ENCODE peak calls at places on chromosomes 6 and 20, in six cellular contexts. H, S, Q, B, U and E are unnamed samples.
A peak's percentile ranks its signal among the peaks of the same experiment; 100 is the strongest.

GRCh38 chr20:47706345-47706744 is 78.9 kb downstream of the SULF2 start:
- DNase-seq in U (no peak), B (no peak), H (no peak), Q (no peak), S (no peak), E (no peak)

GRCh38 chr6:152380993-152381898 is 255.9 kb downstream of the SYNE1 start:
- DNase-seq in S (peak; percentile 96), U (peak; percentile 99), B (peak; percentile 91), H (peak; percentile 55), Q (peak; percentile 63), E (no peak)

GRCh38 chr6:56101141-56101553 is 146.2 kb downstream of the COL21A1 start:
- DNase-seq in B (peak; percentile 94), U (peak; percentile 93), S (peak; percentile 92), H (no peak), Q (no peak), E (no peak)

GRCh38 chr6:168371989-168372711 is 52.6 kb upstream of the DACT2 start:
- DNase-seq in H (no peak), Q (no peak), S (no peak), U (no peak), B (no peak), E (no peak)

GRCh38 chr6:143276436-143276835 is 174.1 kb downstream of the ADAT2 start:
- DNase-seq in B (no peak), S (no peak), Q (no peak), H (no peak), U (no peak), E (no peak)

GRCh38 chr20:24933266-24933908 is 15.7 kb upstream of the CST7 start:
- DNase-seq in S (no peak), B (no peak), U (no peak), Q (peak; percentile 5), H (no peak), E (no peak)

GRCh38 chr6:163579880-163580295 is 165.4 kb downstream of the QKI start:
- DNase-seq in S (no peak), U (no peak), H (no peak), B (no peak), Q (no peak), E (no peak)

GRCh38 chr6:159908535-159908934 is 17.7 kb downstream of the MAS1 start:
- DNase-seq in Q (no peak), B (peak; percentile 70), H (no peak), S (peak; percentile 20), U (no peak), E (no peak)

GRCh38 chr20:32227744-32228688 is 20.3 kb downstream of the POFUT1 start:
- DNase-seq in Q (no peak), S (peak; percentile 59), H (no peak), U (no peak), B (peak; percentile 23), E (no peak)

GRCh38 chr6:105803439-105803838 is 282.7 kb upstream of the PRDM1 start:
- DNase-seq in S (no peak), B (no peak), Q (no peak), H (no peak), U (peak; percentile 13), E (no peak)

GRCh38 chr6:28985396-28986164 is 19.5 kb downstream of the ZNF311 start:
- DNase-seq in Q (peak; percentile 92), U (peak; percentile 97), B (peak; percentile 96), H (peak; percentile 79), S (peak; percentile 99), E (peak; percentile 82)

GRCh38 chr20:35601021-35601973 is 14.3 kb upstream of the SPAG4 start:
- DNase-seq in B (no peak), Q (peak; percentile 68), S (peak; percentile 79), H (peak; percentile 85), U (peak; percentile 25), E (no peak)

GRCh38 chr6:39029156-39030011 is 19.2 kb upstream of the GLP1R start:
- DNase-seq in S (peak; percentile 7), U (no peak), H (no peak), Q (no peak), B (no peak), E (no peak)

GRCh38 chr6:43494766-43495165 is 15.4 kb downstream of the LRRC73 start:
- DNase-seq in Q (no peak), S (no peak), U (no peak), B (no peak), H (no peak), E (no peak)

GRCh38 chr6:33692760-33693158 is 18.7 kb downstream of the UQCC2 start:
- DNase-seq in B (no peak), U (peak; percentile 89), H (peak; percentile 56), S (peak; percentile 38), Q (no peak), E (no peak)

GRCh38 chr20:50913976-50914375 is 17.3 kb downstream of the ADNP start:
- DNase-seq in S (peak; percentile 62), H (no peak), U (peak; percentile 70), Q (no peak), B (no peak), E (no peak)

GRCh38 chr20:45423700-45424099 is 7.8 kb downstream of the PIGT start:
- DNase-seq in S (no peak), B (no peak), Q (no peak), H (no peak), U (no peak), E (no peak)

GRCh38 chr6:46331461-46331860 is 159.8 kb downstream of the RCAN2 start:
- DNase-seq in U (no peak), S (no peak), H (no peak), Q (no peak), B (no peak), E (no peak)

GRCh38 chr6:152184573-152185157 is 377.2 kb downstream of the ESR1 start:
- DNase-seq in H (no peak), S (no peak), U (no peak), Q (no peak), B (no peak), E (no peak)

GRCh38 chr20:54051019-54051418 is 19.4 kb downstream of the BCAS1 start:
- DNase-seq in U (no peak), Q (no peak), H (no peak), S (no peak), B (no peak), E (no peak)

GRCh38 chr6:161694995-161695394 is 421.1 kb upstream of the AGPAT4 start:
- DNase-seq in S (peak; percentile 48), U (no peak), H (no peak), B (no peak), Q (no peak), E (no peak)

DNA sequence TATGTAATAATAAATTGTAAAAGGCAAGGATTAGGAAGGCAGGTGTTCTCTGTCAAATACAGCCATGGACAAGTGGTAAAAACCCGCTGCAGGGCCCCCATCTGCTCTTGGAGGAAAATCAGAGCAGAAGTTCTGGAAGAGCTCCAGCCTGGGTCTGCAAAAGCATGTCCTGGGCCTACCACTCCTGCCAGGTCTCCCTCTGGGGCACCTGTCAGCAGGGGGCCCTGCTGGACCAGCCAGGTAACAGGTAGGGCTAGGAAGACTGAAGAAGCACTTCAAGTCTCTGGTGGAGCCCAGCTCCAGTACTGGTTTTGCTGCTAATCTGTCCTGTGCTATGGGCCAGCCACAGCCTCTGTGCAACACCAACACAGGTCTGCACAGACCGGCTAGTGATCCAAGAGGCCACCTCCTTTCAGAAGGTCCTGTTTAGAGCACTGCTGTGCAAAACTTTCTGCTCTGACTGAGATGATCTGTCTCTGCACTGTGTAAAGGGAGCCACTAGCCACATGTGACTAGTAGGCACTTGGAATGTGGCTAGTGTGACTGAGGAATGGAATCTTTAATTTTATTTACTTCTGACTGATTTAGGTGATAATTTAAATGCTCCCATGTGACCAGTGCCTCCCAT is 30.2 kb downstream of the RRBP1 start:
- DNase-seq in U (no peak), B (no peak), H (no peak), Q (no peak), S (no peak), E (no peak)
- TF ChIP-seq CTCF in U (no peak), B (no peak), H (peak; percentile 12), Q (no peak), S (no peak), E (no peak)

GRCh38 chr6:36130672-36131516 is 581 bp downstream of the MAPK13 start:
- DNase-seq in H (peak; percentile 69), S (peak; percentile 36), U (no peak), B (no peak), Q (no peak), E (no peak)
- TF ChIP-seq CTCF in H (peak; percentile 4), S (no peak), U (peak; percentile 33), B (no peak), Q (peak; percentile 12), E (no peak)

DNA sequence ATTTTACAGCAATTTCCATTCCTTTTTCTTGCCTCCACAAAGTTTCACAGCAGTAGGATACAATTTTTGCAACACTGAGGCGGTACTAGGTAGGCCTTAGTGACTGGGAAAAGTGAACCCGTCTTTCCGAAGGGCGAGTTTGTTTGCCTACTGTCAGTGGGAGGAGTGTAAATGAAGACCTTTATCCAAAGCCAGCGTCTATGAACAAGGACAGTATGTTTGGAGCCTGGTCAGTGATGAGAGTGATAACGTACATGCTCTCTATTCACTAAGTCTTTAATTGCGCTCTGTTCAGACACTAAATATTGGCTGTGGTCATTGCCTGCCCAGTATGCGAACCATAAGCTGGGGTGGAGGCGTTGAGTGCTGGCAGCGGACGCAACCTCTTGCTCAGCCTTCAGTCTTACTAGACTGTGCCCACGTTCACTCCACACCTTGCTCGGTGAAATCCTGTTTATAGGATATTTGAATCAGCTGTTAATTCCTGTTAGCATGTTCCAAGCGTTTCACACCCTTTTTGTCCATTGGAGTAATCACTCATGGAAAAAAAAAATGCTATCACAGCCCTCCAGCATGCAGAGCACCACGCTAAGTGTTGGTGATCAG is 145.5 kb downstream of the TMEM242 start:
- DNase-seq in S (no peak), U (no peak), H (no peak), Q (no peak), B (no peak), E (no peak)
- TF ChIP-seq CTCF in S (no peak), U (no peak), H (no peak), Q (no peak), B (no peak), E (no peak)

GRCh38 chr20:9099372-9099771 is 30.5 kb downstream of the PLCB4 start:
- DNase-seq in H (no peak), U (no peak), Q (no peak), B (no peak), S (no peak), E (no peak)
- TF ChIP-seq CTCF in H (no peak), U (peak; percentile 19), Q (no peak), B (no peak), S (no peak), E (no peak)

GRCh38 chr6:166435574-166435973 is 52.8 kb upstream of the MPC1 start:
- DNase-seq in S (no peak), Q (no peak), H (no peak), B (no peak), U (no peak), E (no peak)
- TF ChIP-seq CTCF in S (no peak), Q (no peak), H (no peak), B (no peak), U (no peak), E (no peak)